ENCODE peak calls at places on chromosome 1, in eight cellular contexts. H is nucleus accumbens, O is midbrain, P is GM12864, M is omental fat pad, T is psoas muscle, L is kidney tubule cell, K is left ventricle myocardium superior. B is an unnamed sample.

GRCh38 chr1:167842872-167843271 is 71.1 kb downstream of the ADCY10 start:
- DNase-seq in H (no peak), O (no peak), P (no peak), M (no peak), T (no peak), L (no peak), K (no peak), B (no peak)

GRCh38 chr1:998905-999796 is 746 bp downstream of the HES4 start:
- DNase-seq in H (no peak), O (no peak), P (no peak), M (no peak), T (peak), L (peak), K (peak), B (peak)

GRCh38 chr1:40818264-40818961 is 34.8 kb downstream of the KCNQ4 start:
- DNase-seq in H (peak), O (no peak), P (peak), M (peak), T (peak), L (no peak), K (peak), B (peak)

GRCh38 chr1:154877370-154877974 is 7.4 kb upstream of the KCNN3 start:
- DNase-seq in H (no peak), O (no peak), P (no peak), M (no peak), T (no peak), L (no peak), K (no peak), B (no peak)

GRCh38 chr1:227042292-227042691 is 102.2 kb downstream of the COQ8A start:
- DNase-seq in H (no peak), O (no peak), P (no peak), M (no peak), T (no peak), L (no peak), K (no peak), B (no peak)

GRCh38 chr1:117466761-117467160 is 99.5 kb downstream of the MAN1A2 start:
- DNase-seq in H (no peak), O (no peak), P (no peak), M (no peak), T (no peak), L (no peak), K (no peak), B (no peak)

GRCh38 chr1:234212764-234213406 is 160.4 kb upstream of the COA6 start:
- DNase-seq in H (no peak), O (peak), P (peak), M (no peak), T (no peak), L (peak), K (no peak), B (no peak)

GRCh38 chr1:33815061-33815460 is 48.8 kb upstream of the HMGB4 start:
- DNase-seq in H (no peak), O (no peak), P (no peak), M (no peak), T (no peak), L (peak), K (no peak), B (no peak)